ENCODE peak calls at places on chromosomes 2 and 18, in ten cellular contexts. One of them, this sample, is unnamed.

GRCh38 chr2:168456526-168457176 is 579 bp downstream of the CERS6 start:
- DNase-seq in kidney: peak
- DNase-seq in endothelial cell: peak
- DNase-seq in osteocyte: no peak
- DNase-seq in PC-9: no peak
- DNase-seq in HFF-Myc: no peak
- DNase-seq in IMR-90: peak
- DNase-seq in HFFc6: no peak
- DNase-seq in foreskin fibroblast: peak
- DNase-seq in choroid plexus epithelial cell: peak
- DNase-seq in this sample: no peak

GRCh38 chr2:10211822-10212438 is 89.4 kb downstream of the RRM2 start:
- DNase-seq in kidney: no peak
- DNase-seq in endothelial cell: no peak
- DNase-seq in osteocyte: no peak
- DNase-seq in PC-9: no peak
- DNase-seq in HFF-Myc: no peak
- DNase-seq in IMR-90: no peak
- DNase-seq in HFFc6: no peak
- DNase-seq in foreskin fibroblast: no peak
- DNase-seq in choroid plexus epithelial cell: no peak
- DNase-seq in this sample: no peak

GRCh38 chr2:79887747-79888374 is 375.0 kb downstream of the CTNNA2 start:
- DNase-seq in kidney: no peak
- DNase-seq in endothelial cell: peak
- DNase-seq in osteocyte: no peak
- DNase-seq in PC-9: peak
- DNase-seq in HFF-Myc: peak
- DNase-seq in IMR-90: peak
- DNase-seq in HFFc6: peak
- DNase-seq in foreskin fibroblast: peak
- DNase-seq in choroid plexus epithelial cell: peak
- DNase-seq in this sample: no peak

GRCh38 chr2:237961637-237962036 is 5.2 kb upstream of the UBE2F start:
- DNase-seq in kidney: no peak
- DNase-seq in endothelial cell: no peak
- DNase-seq in osteocyte: no peak
- DNase-seq in PC-9: no peak
- DNase-seq in HFF-Myc: no peak
- DNase-seq in IMR-90: no peak
- DNase-seq in HFFc6: no peak
- DNase-seq in foreskin fibroblast: no peak
- DNase-seq in choroid plexus epithelial cell: no peak
- DNase-seq in this sample: no peak

GRCh38 chr2:207514451-207514850 is 15.3 kb upstream of the CREB1 start:
- DNase-seq in kidney: no peak
- DNase-seq in endothelial cell: no peak
- DNase-seq in osteocyte: no peak
- DNase-seq in PC-9: no peak
- DNase-seq in HFF-Myc: no peak
- DNase-seq in IMR-90: no peak
- DNase-seq in HFFc6: peak
- DNase-seq in foreskin fibroblast: no peak
- DNase-seq in choroid plexus epithelial cell: no peak
- DNase-seq in this sample: no peak

GRCh38 chr2:239152239-239152915 is 248.4 kb downstream of the HDAC4 start:
- DNase-seq in kidney: peak
- DNase-seq in endothelial cell: no peak
- DNase-seq in osteocyte: no peak
- DNase-seq in PC-9: no peak
- DNase-seq in HFF-Myc: no peak
- DNase-seq in IMR-90: no peak
- DNase-seq in HFFc6: no peak
- DNase-seq in foreskin fibroblast: no peak
- DNase-seq in choroid plexus epithelial cell: no peak
- DNase-seq in this sample: peak

GRCh38 chr18:73669299-73669698 is 478.3 kb downstream of the FBXO15 start:
- DNase-seq in kidney: no peak
- DNase-seq in endothelial cell: no peak
- DNase-seq in osteocyte: no peak
- DNase-seq in PC-9: no peak
- DNase-seq in HFF-Myc: no peak
- DNase-seq in IMR-90: peak
- DNase-seq in HFFc6: no peak
- DNase-seq in foreskin fibroblast: peak
- DNase-seq in choroid plexus epithelial cell: peak
- DNase-seq in this sample: no peak

GRCh38 chr2:42216712-42217111 is 47.6 kb downstream of the EML4 start:
- DNase-seq in kidney: no peak
- DNase-seq in endothelial cell: no peak
- DNase-seq in osteocyte: no peak
- DNase-seq in PC-9: no peak
- DNase-seq in HFF-Myc: no peak
- DNase-seq in IMR-90: peak
- DNase-seq in HFFc6: peak
- DNase-seq in foreskin fibroblast: peak
- DNase-seq in choroid plexus epithelial cell: peak
- DNase-seq in this sample: no peak

GRCh38 chr2:124804014-124804940 is 779.2 kb downstream of the CNTNAP5 start:
- DNase-seq in kidney: no peak
- DNase-seq in endothelial cell: peak
- DNase-seq in osteocyte: no peak
- DNase-seq in PC-9: peak
- DNase-seq in HFF-Myc: no peak
- DNase-seq in IMR-90: peak
- DNase-seq in HFFc6: peak
- DNase-seq in foreskin fibroblast: no peak
- DNase-seq in choroid plexus epithelial cell: peak
- DNase-seq in this sample: no peak

GRCh38 chr2:233977296-233977837 is 60.2 kb downstream of the TRPM8 start:
- DNase-seq in kidney: no peak
- DNase-seq in endothelial cell: no peak
- DNase-seq in osteocyte: no peak
- DNase-seq in PC-9: no peak
- DNase-seq in HFF-Myc: no peak
- DNase-seq in IMR-90: no peak
- DNase-seq in HFFc6: no peak
- DNase-seq in foreskin fibroblast: no peak
- DNase-seq in choroid plexus epithelial cell: no peak
- DNase-seq in this sample: no peak

GRCh38 chr2:47509250-47509649 is 106.3 kb downstream of the MSH2 start:
- DNase-seq in kidney: no peak
- DNase-seq in endothelial cell: no peak
- DNase-seq in osteocyte: no peak
- DNase-seq in PC-9: no peak
- DNase-seq in HFF-Myc: no peak
- DNase-seq in IMR-90: no peak
- DNase-seq in HFFc6: no peak
- DNase-seq in foreskin fibroblast: no peak
- DNase-seq in choroid plexus epithelial cell: peak
- DNase-seq in this sample: no peak

GRCh38 chr18:12485479-12486105 is 77.9 kb downstream of the PRELID3A start:
- DNase-seq in kidney: no peak
- DNase-seq in endothelial cell: no peak
- DNase-seq in osteocyte: no peak
- DNase-seq in PC-9: no peak
- DNase-seq in HFF-Myc: no peak
- DNase-seq in IMR-90: no peak
- DNase-seq in HFFc6: no peak
- DNase-seq in foreskin fibroblast: no peak
- DNase-seq in choroid plexus epithelial cell: no peak
- DNase-seq in this sample: no peak

GRCh38 chr2:64359892-64360657 is 93.9 kb upstream of the LGALSL start:
- DNase-seq in kidney: peak
- DNase-seq in endothelial cell: no peak
- DNase-seq in osteocyte: no peak
- DNase-seq in PC-9: peak
- DNase-seq in HFF-Myc: peak
- DNase-seq in IMR-90: peak
- DNase-seq in HFFc6: peak
- DNase-seq in foreskin fibroblast: peak
- DNase-seq in choroid plexus epithelial cell: peak
- DNase-seq in this sample: no peak

GRCh38 chr2:128722469-128722868 is 403.8 kb upstream of the HS6ST1 start:
- DNase-seq in kidney: no peak
- DNase-seq in endothelial cell: no peak
- DNase-seq in osteocyte: no peak
- DNase-seq in PC-9: no peak
- DNase-seq in HFF-Myc: no peak
- DNase-seq in IMR-90: no peak
- DNase-seq in HFFc6: no peak
- DNase-seq in foreskin fibroblast: no peak
- DNase-seq in choroid plexus epithelial cell: no peak
- DNase-seq in this sample: no peak

GRCh38 chr2:40734797-40735196 is 282.9 kb upstream of the SLC8A1 start:
- DNase-seq in kidney: no peak
- DNase-seq in endothelial cell: no peak
- DNase-seq in osteocyte: no peak
- DNase-seq in PC-9: no peak
- DNase-seq in HFF-Myc: peak
- DNase-seq in IMR-90: peak
- DNase-seq in HFFc6: peak
- DNase-seq in foreskin fibroblast: peak
- DNase-seq in choroid plexus epithelial cell: peak
- DNase-seq in this sample: no peak

GRCh38 chr2:238132463-238133450 is 5.7 kb upstream of the KLHL30 start:
- DNase-seq in kidney: peak
- DNase-seq in endothelial cell: no peak
- DNase-seq in osteocyte: no peak
- DNase-seq in PC-9: no peak
- DNase-seq in HFF-Myc: no peak
- DNase-seq in IMR-90: no peak
- DNase-seq in HFFc6: no peak
- DNase-seq in foreskin fibroblast: no peak
- DNase-seq in choroid plexus epithelial cell: no peak
- DNase-seq in this sample: peak

GRCh38 chr2:225052703-225053102 is 10.4 kb upstream of the DOCK10 start:
- DNase-seq in kidney: no peak
- DNase-seq in endothelial cell: no peak
- DNase-seq in osteocyte: no peak
- DNase-seq in PC-9: no peak
- DNase-seq in HFF-Myc: no peak
- DNase-seq in IMR-90: peak
- DNase-seq in HFFc6: no peak
- DNase-seq in foreskin fibroblast: no peak
- DNase-seq in choroid plexus epithelial cell: peak
- DNase-seq in this sample: no peak

GRCh38 chr2:213934560-213934959 is 476.3 kb upstream of the VWC2L start:
- DNase-seq in kidney: no peak
- DNase-seq in endothelial cell: peak
- DNase-seq in osteocyte: no peak
- DNase-seq in PC-9: no peak
- DNase-seq in HFF-Myc: peak
- DNase-seq in IMR-90: peak
- DNase-seq in HFFc6: peak
- DNase-seq in foreskin fibroblast: peak
- DNase-seq in choroid plexus epithelial cell: peak
- DNase-seq in this sample: no peak
- TF ChIP-seq CTCF in kidney: peak
- TF ChIP-seq CTCF in endothelial cell: peak
- TF ChIP-seq CTCF in osteocyte: peak
- TF ChIP-seq CTCF in PC-9: peak
- TF ChIP-seq CTCF in HFF-Myc: peak
- TF ChIP-seq CTCF in IMR-90: peak
- TF ChIP-seq CTCF in HFFc6: peak
- TF ChIP-seq CTCF in foreskin fibroblast: peak
- TF ChIP-seq CTCF in choroid plexus epithelial cell: peak
- TF ChIP-seq CTCF in this sample: peak

DNA sequence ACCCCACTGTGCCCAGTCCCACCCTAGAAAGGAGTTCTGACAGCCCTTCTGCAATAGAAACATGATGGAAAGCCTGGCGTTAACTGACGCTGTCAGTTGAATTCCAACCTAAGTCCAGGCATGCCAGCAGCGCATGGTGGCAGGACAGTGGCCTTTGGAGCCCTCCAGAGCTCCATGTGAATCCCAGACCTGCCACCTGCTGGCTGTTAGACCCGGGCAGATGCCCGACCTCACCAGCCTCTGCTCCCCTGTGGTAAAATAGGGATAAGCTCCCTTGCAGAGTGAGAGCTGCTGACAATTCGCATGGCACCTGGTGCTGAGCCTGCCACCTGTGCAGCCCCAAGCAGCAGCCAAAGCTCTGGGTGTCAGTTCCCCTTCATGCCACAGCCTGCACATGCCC is 138.6 kb downstream of the LOXHD1 start:
- DNase-seq in kidney: no peak
- DNase-seq in endothelial cell: no peak
- DNase-seq in osteocyte: peak
- DNase-seq in PC-9: peak
- DNase-seq in HFF-Myc: no peak
- DNase-seq in IMR-90: no peak
- DNase-seq in HFFc6: no peak
- DNase-seq in foreskin fibroblast: no peak
- DNase-seq in choroid plexus epithelial cell: no peak
- DNase-seq in this sample: no peak
- TF ChIP-seq CTCF in kidney: peak
- TF ChIP-seq CTCF in endothelial cell: no peak
- TF ChIP-seq CTCF in osteocyte: no peak
- TF ChIP-seq CTCF in PC-9: peak
- TF ChIP-seq CTCF in HFF-Myc: no peak
- TF ChIP-seq CTCF in IMR-90: no peak
- TF ChIP-seq CTCF in HFFc6: peak
- TF ChIP-seq CTCF in foreskin fibroblast: no peak
- TF ChIP-seq CTCF in choroid plexus epithelial cell: no peak
- TF ChIP-seq CTCF in this sample: peak

DNA sequence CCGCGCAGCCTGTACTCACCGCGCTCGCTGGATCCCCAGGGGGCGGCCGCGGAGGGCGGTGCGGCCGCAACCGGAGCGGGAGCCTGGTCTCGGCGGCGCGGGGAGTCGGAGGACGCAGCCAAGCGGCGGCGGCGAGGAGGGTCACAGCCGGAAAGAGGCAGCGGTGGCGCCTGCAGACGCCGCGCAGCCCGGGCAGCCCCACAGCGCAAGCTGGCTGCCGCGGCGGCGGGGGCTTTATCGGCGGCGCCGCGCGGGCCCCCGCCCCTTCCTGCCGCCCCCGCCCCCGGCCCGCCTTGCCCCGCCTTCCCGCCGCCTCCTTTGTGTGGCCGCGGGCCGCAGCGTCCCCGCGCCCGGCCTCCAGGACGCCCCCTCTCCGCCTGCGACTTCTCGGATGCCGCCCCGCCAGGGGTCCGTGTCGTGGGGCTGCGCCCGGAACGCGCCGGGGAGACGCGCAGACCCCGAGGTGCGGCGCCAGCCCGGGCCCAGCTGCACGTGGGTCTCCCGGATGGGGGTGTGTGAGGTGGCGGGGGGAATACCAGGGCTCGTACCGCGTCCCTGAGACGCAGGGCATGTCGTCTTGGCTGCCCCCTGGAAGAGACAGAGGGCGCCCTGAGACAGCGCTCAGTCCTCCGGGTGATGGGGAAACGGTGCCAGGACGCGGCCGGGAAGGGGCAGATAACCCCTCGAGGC is at the start of gene SERPINE2:
- DNase-seq in kidney: peak
- DNase-seq in endothelial cell: peak
- DNase-seq in osteocyte: peak
- DNase-seq in PC-9: peak
- DNase-seq in HFF-Myc: peak
- DNase-seq in IMR-90: peak
- DNase-seq in HFFc6: peak
- DNase-seq in foreskin fibroblast: peak
- DNase-seq in choroid plexus epithelial cell: peak
- DNase-seq in this sample: no peak
- TF ChIP-seq CTCF in kidney: no peak
- TF ChIP-seq CTCF in endothelial cell: no peak
- TF ChIP-seq CTCF in osteocyte: peak
- TF ChIP-seq CTCF in PC-9: peak
- TF ChIP-seq CTCF in HFF-Myc: peak
- TF ChIP-seq CTCF in IMR-90: peak
- TF ChIP-seq CTCF in HFFc6: peak
- TF ChIP-seq CTCF in foreskin fibroblast: peak
- TF ChIP-seq CTCF in choroid plexus epithelial cell: peak
- TF ChIP-seq CTCF in this sample: peak

GRCh38 chr2:53202063-53202462 is 565.5 kb upstream of the CHAC2 start:
- DNase-seq in kidney: no peak
- DNase-seq in endothelial cell: no peak
- DNase-seq in osteocyte: no peak
- DNase-seq in PC-9: peak
- DNase-seq in HFF-Myc: peak
- DNase-seq in IMR-90: peak
- DNase-seq in HFFc6: peak
- DNase-seq in foreskin fibroblast: peak
- DNase-seq in choroid plexus epithelial cell: peak
- DNase-seq in this sample: no peak
- TF ChIP-seq CTCF in kidney: peak
- TF ChIP-seq CTCF in endothelial cell: no peak
- TF ChIP-seq CTCF in osteocyte: peak
- TF ChIP-seq CTCF in PC-9: peak
- TF ChIP-seq CTCF in HFF-Myc: peak
- TF ChIP-seq CTCF in IMR-90: peak
- TF ChIP-seq CTCF in HFFc6: peak
- TF ChIP-seq CTCF in foreskin fibroblast: peak
- TF ChIP-seq CTCF in choroid plexus epithelial cell: peak
- TF ChIP-seq CTCF in this sample: peak